ENCODE peak calls at places on chromosomes 13 and 19, in seven cellular contexts. D is pancreas, W is activated gamma-delta T cell treated with Interleukin-2 at 50 U/mL for 16 hours, B is HuH-7.5, G is NCI-H187 treated with DMSO at 0.1 percent for 48 hours, V is NCI-H524, T is HuH-7. A is an unnamed sample.

GRCh38 chr13:43300817-43301216 is 277.4 kb downstream of the DNAJC15 start:
- DNase-seq in V (no peak), W (no peak), D (no peak), G (no peak), T (no peak), B (no peak), A (no peak)

GRCh38 chr19:31675187-31675913 is 326.1 kb upstream of the TSHZ3 start:
- DNase-seq in V (no peak), W (no peak), T (no peak), G (no peak), B (no peak), D (no peak), A (no peak)

GRCh38 chr13:36814465-36814864 is 4.6 kb upstream of the RFXAP start:
- DNase-seq in V (no peak), T (no peak), D (no peak), G (no peak), W (no peak), B (no peak), A (no peak)

GRCh38 chr13:31394491-31394890 is 194.7 kb downstream of the B3GLCT start:
- DNase-seq in G (no peak), B (no peak), T (no peak), V (no peak), D (no peak), W (no peak), A (no peak)

GRCh38 chr13:26540319-26540718 is 17.2 kb upstream of the WASF3 start:
- DNase-seq in B (no peak), V (peak), G (no peak), T (no peak), D (no peak), W (no peak), A (no peak)

GRCh38 chr13:98297043-98297442 is 120.0 kb upstream of the RNF113B start:
- DNase-seq in D (no peak), G (no peak), V (peak), W (no peak), T (no peak), B (no peak), A (no peak)

GRCh38 chr13:50867641-50867952 is 24.1 kb upstream of the DLEU7 start:
- DNase-seq in B (no peak), V (no peak), G (no peak), T (no peak), W (no peak), D (no peak), A (no peak)

GRCh38 chr19:7986321-7987083 is 18.9 kb downstream of the ELAVL1 start:
- DNase-seq in D (no peak), V (no peak), G (no peak), T (no peak), W (no peak), B (no peak), A (no peak)

GRCh38 chr13:32228330-32229041 is 86.7 kb downstream of the ZAR1L start:
- DNase-seq in W (no peak), T (no peak), G (no peak), V (peak), D (no peak), B (no peak), A (peak)

GRCh38 chr13:110580800-110581199 is 19.3 kb upstream of the RAB20 start:
- DNase-seq in D (no peak), T (no peak), V (no peak), W (no peak), B (no peak), G (no peak), A (no peak)